ENCODE peak calls at places on chromosome 1, in eight cellular contexts. T is H54; Y is stimulated activated CD4-positive, alpha-beta T cell treated with anti-CD3 and anti-CD28 coated beads, Interleukin-1b, Interleukin-23, amount 100 ng/mL, for 24 hours; B is EL; O is retinal pigment epithelial cell; K is tibial nerve; N is SW480; Q is nephron progenitor cell. G is an unnamed sample.

GRCh38 chr1:228212415-228212965 is 4.6 kb downstream of the OBSCN start:
- DNase-seq in T (no peak), B (no peak), K (no peak), O (no peak), Y (no peak), Q (no peak), N (no peak), G (no peak)

GRCh38 chr1:155000475-155000724 is 2.2 kb upstream of the ZBTB7B start:
- DNase-seq in K (no peak), Y (no peak), Q (no peak), B (no peak), O (no peak), N (no peak), T (no peak), G (no peak)

GRCh38 chr1:6384962-6385672 is 8.4 kb downstream of the ACOT7 start:
- DNase-seq in K (no peak), N (no peak), Y (no peak), B (no peak), Q (no peak), T (no peak), O (no peak), G (no peak)

GRCh38 chr1:203278087-203278884 is 27.0 kb upstream of the BTG2 start:
- DNase-seq in Q (peak), T (no peak), K (peak), B (peak), Y (no peak), O (no peak), N (no peak), G (no peak)

GRCh38 chr1:2604854-2605753 is 18.5 kb downstream of the PRXL2B start:
- DNase-seq in T (no peak), Y (no peak), K (peak), Q (peak), O (no peak), B (no peak), N (no peak), G (no peak)

GRCh38 chr1:214650664-214651063 is 47.7 kb downstream of the CENPF start:
- DNase-seq in N (no peak), O (no peak), K (no peak), T (no peak), Y (no peak), B (no peak), Q (no peak), G (no peak)

GRCh38 chr1:205458777-205459566 is 3.1 kb upstream of the BLACAT1 start:
- DNase-seq in Y (no peak), Q (peak), B (peak), T (peak), N (no peak), K (no peak), O (peak), G (no peak)

GRCh38 chr1:237817277-237817676 is 73.4 kb downstream of the ZP4 start:
- DNase-seq in T (no peak), N (no peak), K (no peak), O (no peak), Q (no peak), Y (no peak), B (peak), G (no peak)

GRCh38 chr1:209208648-209209047 is 374.9 kb upstream of the CAMK1G start:
- DNase-seq in T (no peak), K (no peak), Q (no peak), N (no peak), Y (no peak), O (no peak), B (peak), G (no peak)

GRCh38 chr1:4702927-4703326 is 48.5 kb downstream of the AJAP1 start:
- DNase-seq in O (no peak), N (no peak), T (no peak), B (no peak), K (no peak), Y (no peak), Q (no peak), G (no peak)

GRCh38 chr1:116855788-116856187 is 53.9 kb upstream of the PTGFRN start:
- DNase-seq in Y (no peak), B (peak), N (no peak), O (no peak), T (no peak), K (no peak), Q (peak), G (peak)

GRCh38 chr1:115507256-115507589 is 134.5 kb upstream of the VANGL1 start:
- DNase-seq in K (no peak), Y (no peak), T (no peak), N (peak), Q (peak), B (peak), O (peak), G (no peak)

GRCh38 chr1:75964760-75965408 is 32.7 kb upstream of the ASB17 start:
- DNase-seq in Y (no peak), N (no peak), O (no peak), B (no peak), K (no peak), Q (no peak), T (no peak), G (no peak)

GRCh38 chr1:55064071-55064581 is 24.8 kb downstream of the PCSK9 start:
- DNase-seq in B (peak), Q (no peak), O (no peak), K (no peak), N (no peak), Y (no peak), T (no peak), G (no peak)